ENCODE peak calls at places on chromosomes 12 and 14, in six cellular contexts. One of them, this sample, is unnamed.

GRCh38 chr14:94355191-94355794 is 32.2 kb upstream of the SERPINA6 start:
- DNase-seq in NCI-H2171 treated with DMSO at 0.1 percent for 48 hours: peak; percentile 71
- DNase-seq in ovary: peak; percentile 19
- DNase-seq in H9: peak; percentile 71
- DNase-seq in anterior cingulate cortex: no peak
- DNase-seq in tibial artery: no peak
- DNase-seq in this sample: peak; percentile 27

GRCh38 chr12:55619352-55620138 is 17.1 kb upstream of the OR10P1 start:
- DNase-seq in anterior cingulate cortex: no peak
- DNase-seq in NCI-H2171 treated with DMSO at 0.1 percent for 48 hours: peak; percentile 80
- DNase-seq in ovary: no peak
- DNase-seq in H9: peak; percentile 65
- DNase-seq in tibial artery: no peak
- DNase-seq in this sample: peak; percentile 94

GRCh38 chr14:20604291-20604690 is 13.1 kb upstream of the RNASE12 start:
- DNase-seq in ovary: no peak
- DNase-seq in H9: no peak
- DNase-seq in NCI-H2171 treated with DMSO at 0.1 percent for 48 hours: peak; percentile 78
- DNase-seq in anterior cingulate cortex: no peak
- DNase-seq in tibial artery: no peak
- DNase-seq in this sample: no peak

GRCh38 chr14:61965030-61965745 is 203.0 kb downstream of the SNAPC1 start:
- DNase-seq in H9: no peak
- DNase-seq in tibial artery: no peak
- DNase-seq in anterior cingulate cortex: no peak
- DNase-seq in ovary: no peak
- DNase-seq in NCI-H2171 treated with DMSO at 0.1 percent for 48 hours: no peak
- DNase-seq in this sample: no peak

GRCh38 chr14:100297320-100298300 is 8.6 kb downstream of the SLC25A29 start:
- DNase-seq in tibial artery: peak; percentile 94
- DNase-seq in anterior cingulate cortex: no peak
- DNase-seq in ovary: peak; percentile 78
- DNase-seq in H9: no peak
- DNase-seq in NCI-H2171 treated with DMSO at 0.1 percent for 48 hours: no peak
- DNase-seq in this sample: no peak

GRCh38 chr12:50723870-50724269 is 40.0 kb upstream of the ATF1 start:
- DNase-seq in tibial artery: no peak
- DNase-seq in ovary: no peak
- DNase-seq in NCI-H2171 treated with DMSO at 0.1 percent for 48 hours: no peak
- DNase-seq in H9: no peak
- DNase-seq in anterior cingulate cortex: no peak
- DNase-seq in this sample: no peak

GRCh38 chr12:72540811-72541210 is 268.6 kb downstream of the TRHDE start:
- DNase-seq in NCI-H2171 treated with DMSO at 0.1 percent for 48 hours: no peak
- DNase-seq in ovary: no peak
- DNase-seq in anterior cingulate cortex: no peak
- DNase-seq in H9: no peak
- DNase-seq in tibial artery: no peak
- DNase-seq in this sample: no peak

GRCh38 chr14:51205486-51205885 is 34.6 kb upstream of the TMX1 start:
- DNase-seq in anterior cingulate cortex: no peak
- DNase-seq in H9: no peak
- DNase-seq in tibial artery: no peak
- DNase-seq in ovary: no peak
- DNase-seq in NCI-H2171 treated with DMSO at 0.1 percent for 48 hours: peak; percentile 77
- DNase-seq in this sample: peak; percentile 5

GRCh38 chr12:112664569-112664968 is 127.0 kb upstream of the RPH3A start:
- DNase-seq in H9: peak; percentile 45
- DNase-seq in NCI-H2171 treated with DMSO at 0.1 percent for 48 hours: no peak
- DNase-seq in ovary: no peak
- DNase-seq in tibial artery: no peak
- DNase-seq in anterior cingulate cortex: no peak
- DNase-seq in this sample: no peak

GRCh38 chr14:68282479-68283377 is 463.1 kb downstream of the RAD51B start:
- DNase-seq in tibial artery: no peak
- DNase-seq in anterior cingulate cortex: no peak
- DNase-seq in NCI-H2171 treated with DMSO at 0.1 percent for 48 hours: no peak
- DNase-seq in ovary: no peak
- DNase-seq in H9: no peak
- DNase-seq in this sample: peak; percentile 58

GRCh38 chr14:83825836-83826235 is 1704.1 kb upstream of the FLRT2 start:
- DNase-seq in H9: no peak
- DNase-seq in ovary: no peak
- DNase-seq in NCI-H2171 treated with DMSO at 0.1 percent for 48 hours: no peak
- DNase-seq in tibial artery: no peak
- DNase-seq in anterior cingulate cortex: no peak
- DNase-seq in this sample: no peak

GRCh38 chr14:71713061-71713850 is 219.0 kb upstream of the RGS6 start:
- DNase-seq in tibial artery: no peak
- DNase-seq in H9: no peak
- DNase-seq in NCI-H2171 treated with DMSO at 0.1 percent for 48 hours: no peak
- DNase-seq in anterior cingulate cortex: no peak
- DNase-seq in ovary: no peak
- DNase-seq in this sample: no peak

GRCh38 chr14:34355584-34356266 is 106.3 kb downstream of the SPTSSA start:
- DNase-seq in anterior cingulate cortex: no peak
- DNase-seq in tibial artery: no peak
- DNase-seq in ovary: no peak
- DNase-seq in NCI-H2171 treated with DMSO at 0.1 percent for 48 hours: peak; percentile 95
- DNase-seq in H9: no peak
- DNase-seq in this sample: peak; percentile 64

GRCh38 chr14:101879212-101880015 is 85.0 kb upstream of the DYNC1H1 start:
- DNase-seq in H9: no peak
- DNase-seq in ovary: no peak
- DNase-seq in tibial artery: no peak
- DNase-seq in NCI-H2171 treated with DMSO at 0.1 percent for 48 hours: no peak
- DNase-seq in anterior cingulate cortex: no peak
- DNase-seq in this sample: no peak

GRCh38 chr12:132066345-132066685 is 77.8 kb downstream of the DDX51 start:
- DNase-seq in tibial artery: no peak
- DNase-seq in ovary: no peak
- DNase-seq in H9: no peak
- DNase-seq in NCI-H2171 treated with DMSO at 0.1 percent for 48 hours: no peak
- DNase-seq in anterior cingulate cortex: no peak
- DNase-seq in this sample: no peak

GRCh38 chr12:46468159-46468558 is 95.6 kb upstream of the SLC38A2 start:
- DNase-seq in tibial artery: no peak
- DNase-seq in H9: no peak
- DNase-seq in NCI-H2171 treated with DMSO at 0.1 percent for 48 hours: no peak
- DNase-seq in ovary: no peak
- DNase-seq in anterior cingulate cortex: no peak
- DNase-seq in this sample: no peak

GRCh38 chr12:127819066-127819465 is 447.9 kb upstream of the TMEM132C start:
- DNase-seq in ovary: no peak
- DNase-seq in anterior cingulate cortex: no peak
- DNase-seq in NCI-H2171 treated with DMSO at 0.1 percent for 48 hours: no peak
- DNase-seq in H9: no peak
- DNase-seq in tibial artery: no peak
- DNase-seq in this sample: no peak

GRCh38 chr12:67077617-67078016 is 191.5 kb upstream of the CAND1 start:
- DNase-seq in tibial artery: no peak
- DNase-seq in NCI-H2171 treated with DMSO at 0.1 percent for 48 hours: no peak
- DNase-seq in ovary: no peak
- DNase-seq in anterior cingulate cortex: no peak
- DNase-seq in H9: no peak
- DNase-seq in this sample: no peak

GRCh38 chr14:50521912-50522341 is 10.4 kb downstream of the MAP4K5 start:
- DNase-seq in tibial artery: no peak
- DNase-seq in H9: no peak
- DNase-seq in NCI-H2171 treated with DMSO at 0.1 percent for 48 hours: no peak
- DNase-seq in anterior cingulate cortex: no peak
- DNase-seq in ovary: no peak
- DNase-seq in this sample: no peak

GRCh38 chr14:54329082-54329695 is 67.6 kb upstream of the CDKN3 start:
- DNase-seq in NCI-H2171 treated with DMSO at 0.1 percent for 48 hours: peak; percentile 36
- DNase-seq in tibial artery: no peak
- DNase-seq in anterior cingulate cortex: no peak
- DNase-seq in H9: peak; percentile 78
- DNase-seq in ovary: peak; percentile 23
- DNase-seq in this sample: peak; percentile 74

GRCh38 chr14:104423715-104424405 is 155.7 kb upstream of the C14orf180 start:
- DNase-seq in H9: no peak
- DNase-seq in anterior cingulate cortex: no peak
- DNase-seq in ovary: no peak
- DNase-seq in tibial artery: peak; percentile 61
- DNase-seq in NCI-H2171 treated with DMSO at 0.1 percent for 48 hours: no peak
- DNase-seq in this sample: no peak

GRCh38 chr12:120774169-120774916 is 48.7 kb downstream of the ACADS start:
- DNase-seq in tibial artery: no peak
- DNase-seq in anterior cingulate cortex: no peak
- DNase-seq in NCI-H2171 treated with DMSO at 0.1 percent for 48 hours: peak; percentile 51
- DNase-seq in H9: no peak
- DNase-seq in ovary: no peak
- DNase-seq in this sample: peak; percentile 17

GRCh38 chr12:68532204-68532886 is 78.4 kb upstream of the RAP1B start:
- DNase-seq in NCI-H2171 treated with DMSO at 0.1 percent for 48 hours: no peak
- DNase-seq in tibial artery: no peak
- DNase-seq in anterior cingulate cortex: no peak
- DNase-seq in ovary: no peak
- DNase-seq in H9: no peak
- DNase-seq in this sample: no peak

GRCh38 chr14:99562848-99563748 is 40.9 kb downstream of the CCDC85C start:
- DNase-seq in NCI-H2171 treated with DMSO at 0.1 percent for 48 hours: no peak
- DNase-seq in tibial artery: peak; percentile 84
- DNase-seq in ovary: peak; percentile 81
- DNase-seq in anterior cingulate cortex: no peak
- DNase-seq in H9: peak; percentile 96
- DNase-seq in this sample: peak; percentile 89

GRCh38 chr14:48726080-48726642 is 860.0 kb downstream of the RPS29 start:
- DNase-seq in H9: no peak
- DNase-seq in ovary: no peak
- DNase-seq in anterior cingulate cortex: no peak
- DNase-seq in tibial artery: no peak
- DNase-seq in NCI-H2171 treated with DMSO at 0.1 percent for 48 hours: no peak
- DNase-seq in this sample: no peak

GRCh38 chr12:68481181-68481941 is 129.3 kb upstream of the RAP1B start:
- DNase-seq in tibial artery: no peak
- DNase-seq in ovary: no peak
- DNase-seq in H9: no peak
- DNase-seq in anterior cingulate cortex: no peak
- DNase-seq in NCI-H2171 treated with DMSO at 0.1 percent for 48 hours: no peak
- DNase-seq in this sample: no peak

GRCh38 chr12:52254180-52254964 is 20.1 kb upstream of the KRT86 start:
- DNase-seq in H9: no peak
- DNase-seq in ovary: no peak
- DNase-seq in anterior cingulate cortex: no peak
- DNase-seq in tibial artery: peak; percentile 19
- DNase-seq in NCI-H2171 treated with DMSO at 0.1 percent for 48 hours: no peak
- DNase-seq in this sample: no peak

GRCh38 chr12:71011261-71011660 is 90.7 kb upstream of the PTPRR start:
- DNase-seq in H9: no peak
- DNase-seq in NCI-H2171 treated with DMSO at 0.1 percent for 48 hours: no peak
- DNase-seq in tibial artery: no peak
- DNase-seq in anterior cingulate cortex: no peak
- DNase-seq in ovary: no peak
- DNase-seq in this sample: no peak

GRCh38 chr12:110084314-110085015 is 36.1 kb upstream of the C12orf76 start:
- DNase-seq in H9: no peak
- DNase-seq in ovary: no peak
- DNase-seq in anterior cingulate cortex: no peak
- DNase-seq in tibial artery: no peak
- DNase-seq in NCI-H2171 treated with DMSO at 0.1 percent for 48 hours: no peak
- DNase-seq in this sample: no peak

GRCh38 chr12:6962285-6963015 is 8.0 kb downstream of the PHB2 start:
- DNase-seq in anterior cingulate cortex: no peak
- DNase-seq in H9: peak; percentile 81
- DNase-seq in ovary: no peak
- DNase-seq in tibial artery: peak; percentile 66
- DNase-seq in NCI-H2171 treated with DMSO at 0.1 percent for 48 hours: peak; percentile 99
- DNase-seq in this sample: no peak

GRCh38 chr12:88325076-88325827 is 183.1 kb downstream of the TMTC3 start:
- DNase-seq in H9: no peak
- DNase-seq in anterior cingulate cortex: no peak
- DNase-seq in ovary: no peak
- DNase-seq in tibial artery: no peak
- DNase-seq in NCI-H2171 treated with DMSO at 0.1 percent for 48 hours: no peak
- DNase-seq in this sample: no peak

This sample was measured in NCI-H82.